ENCODE peak calls at places on chromosomes 13 and 19, in seven cellular contexts. X is fibroblast of the aortic adventitia; Z is mesendoderm; R is T1000; W is progenitor cell of endocrine pancreas; T is NCI-H446; L is stimulated activated CD4-positive, alpha-beta T cell treated with anti-CD3 and anti-CD28 coated beads, Interleukin-2, amount 100 ng/mL, for 24 hours. Y is an unnamed sample.

GRCh38 chr13:51959773-51960172 is 51.5 kb downstream of the ATP7B start:
- DNase-seq in R (no peak), W (no peak), T (no peak), X (no peak), Z (peak), L (no peak), Y (peak)

GRCh38 chr13:20160346-20161274 is at the start of gene GJA3:
- DNase-seq in X (no peak), R (no peak), W (no peak), Z (peak), L (peak), T (no peak), Y (peak)

GRCh38 chr13:50484472-50485113 is 358.9 kb downstream of the DLEU7 start:
- DNase-seq in X (no peak), L (no peak), Z (no peak), T (no peak), W (no peak), R (no peak), Y (no peak)

GRCh38 chr19:35882074-35882832 is 13.9 kb downstream of the APLP1 start:
- DNase-seq in X (peak), L (no peak), R (no peak), W (no peak), Z (peak), T (peak), Y (no peak)

GRCh38 chr19:12785431-12786011 is 5.8 kb upstream of the JUNB start:
- DNase-seq in W (no peak), L (no peak), T (no peak), R (no peak), X (no peak), Z (no peak), Y (no peak)

GRCh38 chr19:33796164-33797100 is at the start of gene KCTD15:
- DNase-seq in X (peak), L (peak), Z (peak), T (peak), W (peak), R (no peak), Y (peak)

GRCh38 chr13:73767191-73767741 is 366.9 kb downstream of the KLF12 start:
- DNase-seq in T (no peak), W (no peak), Z (peak), R (no peak), L (no peak), X (peak), Y (no peak)

GRCh38 chr13:30373727-30374126 is 48.6 kb upstream of the UBE2L5 start:
- DNase-seq in R (no peak), L (peak), X (no peak), T (no peak), W (no peak), Z (no peak), Y (no peak)

GRCh38 chr19:16462757-16463250 is 9.0 kb downstream of the EPS15L1 start:
- DNase-seq in X (no peak), L (no peak), T (no peak), Z (no peak), R (no peak), W (no peak), Y (no peak)

GRCh38 chr13:113636266-113636963 is 21.6 kb downstream of the ATP4B start:
- DNase-seq in R (no peak), X (no peak), T (no peak), L (no peak), W (no peak), Z (no peak), Y (no peak)

Y was measured in activated naive CD8-positive, alpha-beta T cell treated with anti-CD3 and anti-CD28 coated beads for 36 hours.